ENCODE peak calls at places on chromosomes 16 and 17, in eight cellular contexts. Q, X, E, D, M, B, N and Y are unnamed samples.

GRCh38 chr16:57446530-57447141 is 549 bp downstream of the CIAPIN1 start:
- DNase-seq in Q (peak), X (no peak), E (no peak), D (peak), M (peak), B (peak), N (no peak), Y (no peak)

GRCh38 chr17:34312080-34312479 is 7.2 kb upstream of the CCL8 start:
- DNase-seq in Q (no peak), X (no peak), E (no peak), D (no peak), M (no peak), B (peak), N (no peak), Y (no peak)

GRCh38 chr16:25374556-25374955 is 116.9 kb upstream of the ZKSCAN2 start:
- DNase-seq in Q (no peak), X (no peak), E (no peak), D (no peak), M (no peak), B (no peak), N (no peak), Y (no peak)

GRCh38 chr17:15478845-15479244 is 11.4 kb upstream of the CDRT4 start:
- DNase-seq in Q (no peak), X (no peak), E (no peak), D (no peak), M (no peak), B (no peak), N (no peak), Y (no peak)

GRCh38 chr16:50315346-50315997 is 49.1 kb downstream of the ADCY7 start:
- DNase-seq in Q (no peak), X (no peak), E (no peak), D (peak), M (no peak), B (peak), N (no peak), Y (no peak)

GRCh38 chr17:68290268-68290954 is 516 bp downstream of the SLC16A6 start:
- DNase-seq in Q (peak), X (no peak), E (no peak), D (no peak), M (no peak), B (no peak), N (peak), Y (peak)

GRCh38 chr17:60545465-60546191 is 19.6 kb upstream of the APPBP2 start:
- DNase-seq in Q (no peak), X (no peak), E (no peak), D (no peak), M (no peak), B (no peak), N (no peak), Y (no peak)

GRCh38 chr17:35217107-35217506 is 22.9 kb upstream of the SLC35G3 start:
- DNase-seq in Q (no peak), X (no peak), E (no peak), D (no peak), M (no peak), B (no peak), N (no peak), Y (no peak)

DNA sequence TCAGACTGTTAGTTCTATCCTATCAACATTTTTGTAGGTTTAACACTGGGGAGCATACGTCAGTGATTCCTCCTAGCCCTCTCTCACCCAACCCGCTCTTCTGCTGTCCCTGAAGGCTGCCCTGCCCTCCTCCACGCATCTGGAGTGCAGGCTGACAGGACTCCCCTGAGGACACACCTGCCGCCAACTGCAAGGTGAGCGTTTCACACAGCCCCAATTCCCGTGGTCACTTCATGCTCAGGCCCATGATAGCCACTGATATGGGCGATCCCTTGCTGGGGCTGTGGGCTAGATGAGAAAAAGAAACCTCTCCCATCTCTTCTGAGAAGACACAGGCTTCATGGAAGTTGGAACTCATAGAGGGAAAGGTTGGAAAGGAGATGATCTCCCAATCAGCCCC is 91.0 kb downstream of the KCNJ12 start:
- DNase-seq in Q (no peak), X (no peak), E (no peak), D (no peak), M (no peak), B (no peak), N (no peak), Y (no peak)
- TF ChIP-seq CTCF in Q (no peak), X (no peak), E (no peak), D (no peak), M (no peak), B (no peak), N (no peak), Y (no peak)

GRCh38 chr16:86836503-86837125 is 258.3 kb downstream of the FOXL1 start:
- DNase-seq in Q (no peak), X (no peak), E (peak), D (no peak), M (peak), B (peak), N (no peak), Y (no peak)

GRCh38 chr16:86833136-86833535 is 254.8 kb downstream of the FOXL1 start:
- DNase-seq in Q (no peak), X (no peak), E (no peak), D (no peak), M (no peak), B (peak), N (no peak), Y (no peak)

GRCh38 chr16:86831366-86831765 is 253.0 kb downstream of the FOXL1 start:
- DNase-seq in Q (no peak), X (no peak), E (no peak), D (no peak), M (no peak), B (no peak), N (no peak), Y (no peak)

GRCh38 chr16:86835981-86836380 is 257.6 kb downstream of the FOXL1 start:
- DNase-seq in Q (no peak), X (no peak), E (no peak), D (no peak), M (no peak), B (no peak), N (no peak), Y (no peak)

GRCh38 chr16:86834451-86835035 is 256.2 kb downstream of the FOXL1 start:
- DNase-seq in Q (peak), X (no peak), E (no peak), D (no peak), M (peak), B (peak), N (no peak), Y (no peak)
- TF ChIP-seq CTCF in Q (peak), X (no peak), E (peak), D (no peak), M (no peak), B (no peak), N (peak), Y (no peak)

GRCh38 chr16:55989569-55989907 is 114.4 kb upstream of the CES5A start:
- DNase-seq in Q (no peak), X (no peak), E (no peak), D (no peak), M (no peak), B (no peak), N (no peak), Y (no peak)
- TF ChIP-seq CTCF in Q (no peak), X (no peak), E (no peak), D (no peak), M (no peak), B (no peak), N (no peak), Y (no peak)

DNA sequence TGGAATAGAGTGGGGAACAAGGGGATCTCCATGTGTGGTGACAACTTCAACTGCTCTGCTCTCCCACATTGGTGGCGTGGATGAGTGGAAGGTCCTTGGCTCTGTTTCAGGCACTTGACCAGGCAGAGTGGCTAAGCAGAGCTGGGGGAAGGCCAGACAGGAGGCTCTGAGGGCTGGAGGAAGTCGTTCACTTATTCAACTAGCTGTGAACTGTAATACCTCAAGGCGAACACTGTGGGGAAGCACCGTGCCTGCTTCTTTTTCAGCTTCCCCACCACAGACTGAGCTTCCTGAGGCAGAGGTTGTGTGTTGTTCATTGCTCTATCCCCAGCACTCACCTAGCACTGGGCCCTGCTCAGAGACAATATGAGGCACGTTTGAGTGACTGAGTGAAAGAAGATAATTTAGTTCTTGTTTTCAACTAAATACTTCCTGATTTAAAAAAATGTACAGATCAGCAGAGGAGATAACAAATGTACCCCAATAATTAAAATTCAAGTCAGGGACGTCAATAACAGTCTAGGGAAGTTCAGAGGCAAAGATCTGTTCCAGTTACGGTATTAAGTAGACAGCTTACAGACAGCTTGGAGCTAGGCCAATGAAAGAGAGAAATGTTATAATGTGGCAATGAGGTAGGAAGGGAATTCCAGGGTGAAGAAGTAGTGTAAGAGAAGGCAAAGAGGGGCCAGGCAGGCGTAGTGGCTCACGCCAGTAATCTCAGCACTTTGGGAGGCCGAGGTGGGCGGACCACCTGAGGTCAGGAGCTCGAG is 34.7 kb downstream of the MYO18A start:
- DNase-seq in Q (peak), X (no peak), E (no peak), D (no peak), M (peak), B (peak), N (no peak), Y (peak)
- TF ChIP-seq CTCF in Q (peak), X (peak), E (peak), D (peak), M (peak), B (peak), N (peak), Y (peak)

DNA sequence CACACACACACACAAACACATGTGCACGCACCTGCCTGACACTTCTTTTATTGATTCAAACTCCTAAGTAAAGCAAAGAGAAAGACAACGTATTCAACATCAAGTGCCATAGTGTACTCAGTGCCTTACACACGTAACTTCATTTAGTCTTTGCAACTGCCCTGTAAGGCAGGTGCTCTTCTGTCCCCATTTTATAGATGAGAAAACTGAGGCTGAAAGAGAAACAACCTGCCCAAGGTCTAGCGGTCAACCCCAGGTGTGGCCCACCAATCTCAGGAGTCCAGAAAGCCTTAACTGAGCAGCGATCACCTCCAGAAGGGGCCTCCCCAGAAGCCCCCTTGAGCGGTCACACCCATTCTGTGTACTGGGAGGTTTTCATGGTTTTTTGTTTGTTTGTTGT is 10.3 kb upstream of the GSG1L start:
- DNase-seq in Q (no peak), X (no peak), E (no peak), D (no peak), M (no peak), B (no peak), N (no peak), Y (no peak)
- TF ChIP-seq CTCF in Q (no peak), X (no peak), E (no peak), D (no peak), M (no peak), B (no peak), N (no peak), Y (no peak)

GRCh38 chr16:1612320-1613111 is at the start of gene CRAMP1:
- DNase-seq in Q (peak), X (no peak), E (no peak), D (peak), M (peak), B (peak), N (peak), Y (peak)
- TF ChIP-seq CTCF in Q (no peak), X (no peak), E (no peak), D (no peak), M (no peak), B (no peak), N (no peak), Y (no peak)

GRCh38 chr16:85288869-85289660 is 176.8 kb upstream of the CIBAR2 start:
- DNase-seq in Q (no peak), X (no peak), E (no peak), D (no peak), M (no peak), B (no peak), N (no peak), Y (no peak)

GRCh38 chr16:85286066-85286712 is 173.9 kb upstream of the CIBAR2 start:
- DNase-seq in Q (no peak), X (peak), E (no peak), D (peak), M (peak), B (peak), N (no peak), Y (no peak)

GRCh38 chr16:85288341-85288868 is 176.1 kb upstream of the CIBAR2 start:
- DNase-seq in Q (no peak), X (no peak), E (no peak), D (no peak), M (no peak), B (no peak), N (no peak), Y (no peak)

GRCh38 chr16:85285681-85286065 is 173.4 kb upstream of the CIBAR2 start:
- DNase-seq in Q (no peak), X (no peak), E (no peak), D (no peak), M (no peak), B (peak), N (no peak), Y (no peak)

GRCh38 chr16:85286970-85287814 is 174.9 kb upstream of the CIBAR2 start:
- DNase-seq in Q (no peak), X (peak), E (no peak), D (peak), M (peak), B (peak), N (no peak), Y (no peak)
- TF ChIP-seq CTCF in Q (no peak), X (no peak), E (no peak), D (no peak), M (no peak), B (peak), N (no peak), Y (no peak)

GRCh38 chr17:1894753-1895339 is 65.0 kb downstream of the RPA1 start:
- DNase-seq in Q (no peak), X (no peak), E (no peak), D (no peak), M (no peak), B (no peak), N (no peak), Y (no peak)

GRCh38 chr17:1898872-1899271 is 69.1 kb downstream of the RPA1 start:
- DNase-seq in Q (no peak), X (no peak), E (no peak), D (no peak), M (no peak), B (no peak), N (no peak), Y (no peak)

GRCh38 chr17:1896243-1897163 is 66.7 kb downstream of the RPA1 start:
- DNase-seq in Q (no peak), X (no peak), E (no peak), D (no peak), M (no peak), B (no peak), N (no peak), Y (no peak)

GRCh38 chr17:1898332-1898731 is 68.5 kb downstream of the RPA1 start:
- DNase-seq in Q (no peak), X (no peak), E (no peak), D (no peak), M (no peak), B (no peak), N (no peak), Y (no peak)

DNA sequence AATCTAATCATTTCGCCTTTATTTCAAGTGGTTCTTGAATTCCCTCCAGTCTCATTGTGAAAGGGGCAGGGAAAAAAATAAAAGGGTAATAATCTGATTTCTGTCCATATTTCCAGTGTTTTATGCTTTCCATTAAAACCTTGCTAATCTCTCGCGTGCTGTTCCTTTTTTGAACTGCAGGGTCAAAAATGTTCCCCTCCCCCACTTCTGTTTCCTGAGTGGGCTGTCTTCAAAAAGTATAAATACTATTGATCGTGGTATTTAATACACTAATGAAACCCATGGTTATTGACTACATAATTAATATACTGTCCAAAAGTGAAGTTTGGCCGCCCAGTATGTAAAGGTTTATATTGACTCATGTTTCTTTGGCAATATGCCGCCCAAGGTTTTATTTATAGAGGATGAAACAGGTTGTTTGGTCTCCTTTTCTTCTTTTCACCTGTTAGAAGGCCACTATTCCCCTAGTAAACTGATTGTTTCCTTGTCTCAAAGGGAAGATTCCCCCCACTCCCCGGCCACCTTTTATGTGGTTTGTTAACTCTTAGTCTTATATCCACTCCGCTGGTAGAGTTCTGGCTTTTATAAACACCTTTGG is 69.7 kb downstream of the RPA1 start:
- DNase-seq in Q (no peak), X (no peak), E (no peak), D (no peak), M (no peak), B (no peak), N (no peak), Y (no peak)
- TF ChIP-seq CTCF in Q (no peak), X (no peak), E (peak), D (no peak), M (peak), B (peak), N (peak), Y (no peak)